ENCODE peak calls at places on chromosomes 16 and 17, in eight cellular contexts. Q is psoas muscle; D is GM20000; P is germinal center; A is HL-60; M is stimulated activated CD4-positive, alpha-beta T cell treated with anti-CD3 and anti-CD28 coated beads, Interleukin-1b, Interleukin-23, amount 100 ng/mL, for 4 hours; H is neural crest cell; C is CD4-positive, CD25-positive, alpha-beta regulatory T cell. B is an unnamed sample.

GRCh38 chr16:87206646-87207451 is 110.3 kb downstream of the C16orf95 start:
- DNase-seq in Q (no peak), D (no peak), P (no peak), A (no peak), M (no peak), H (no peak), C (no peak), B (no peak)

GRCh38 chr17:29019475-29020181 is 13.8 kb upstream of the SEZ6 start:
- DNase-seq in Q (no peak), D (no peak), P (no peak), A (no peak), M (no peak), H (no peak), C (no peak), B (no peak)

GRCh38 chr16:57141822-57142631 is 43.8 kb downstream of the PSME3IP1 start:
- DNase-seq in Q (no peak), D (peak), P (peak), A (peak), M (no peak), H (no peak), C (peak), B (no peak)

GRCh38 chr17:50793007-50793406 is 25.7 kb upstream of the ANKRD40CL start:
- DNase-seq in Q (no peak), D (no peak), P (no peak), A (peak), M (no peak), H (no peak), C (no peak), B (no peak)

GRCh38 chr16:4089251-4089810 is 26.9 kb downstream of the ADCY9 start:
- DNase-seq in Q (no peak), D (no peak), P (no peak), A (no peak), M (no peak), H (no peak), C (no peak), B (no peak)

GRCh38 chr16:70648606-70649005 is 2.2 kb downstream of the IL34 start:
- DNase-seq in Q (no peak), D (no peak), P (no peak), A (no peak), M (no peak), H (no peak), C (no peak), B (no peak)

GRCh38 chr16:15427648-15428239 is 6.6 kb upstream of the BMERB1 start:
- DNase-seq in Q (peak), D (peak), P (peak), A (peak), M (peak), H (peak), C (peak), B (peak)

GRCh38 chr17:29207986-29208385 is 27.8 kb upstream of the MYO18A start:
- DNase-seq in Q (no peak), D (no peak), P (no peak), A (no peak), M (no peak), H (no peak), C (no peak), B (no peak)

GRCh38 chr17:36641877-36642845 is 40.8 kb downstream of the MRM1 start:
- DNase-seq in Q (no peak), D (no peak), P (no peak), A (no peak), M (no peak), H (peak), C (peak), B (no peak)

GRCh38 chr17:29933379-29933778 is 3.4 kb upstream of the SSH2 start:
- DNase-seq in Q (no peak), D (no peak), P (no peak), A (peak), M (no peak), H (no peak), C (no peak), B (no peak)

GRCh38 chr17:76383645-76384221 is 676 bp upstream of the SPHK1 start:
- DNase-seq in Q (peak), D (peak), P (peak), A (peak), M (no peak), H (peak), C (peak), B (no peak)

GRCh38 chr17:41972571-41973411 is 6.2 kb downstream of the CNP start:
- DNase-seq in Q (peak), D (no peak), P (no peak), A (no peak), M (no peak), H (no peak), C (no peak), B (no peak)

GRCh38 chr16:17432902-17433576 is 37.7 kb downstream of the XYLT1 start:
- DNase-seq in Q (no peak), D (no peak), P (no peak), A (no peak), M (no peak), H (no peak), C (no peak), B (no peak)

GRCh38 chr16:1174477-1175357 is 21.8 kb downstream of the CACNA1H start:
- DNase-seq in Q (no peak), D (no peak), P (no peak), A (no peak), M (no peak), H (no peak), C (no peak), B (no peak)

GRCh38 chr16:12092347-12092882 is 115.9 kb downstream of the SNX29 start:
- DNase-seq in Q (no peak), D (no peak), P (no peak), A (no peak), M (no peak), H (no peak), C (no peak), B (no peak)

GRCh38 chr17:47315451-47316266 is 8.1 kb upstream of the EFCAB13 start:
- DNase-seq in Q (no peak), D (peak), P (peak), A (peak), M (no peak), H (no peak), C (peak), B (no peak)